ENCODE peak calls at places on chromosomes 1 and 21, in six cellular contexts. M is activated naive CD4-positive, alpha-beta T cell; N is activated T-cell treated with anti-CD3 and anti-CD28 coated beads for 1 hour; R is tibial nerve; X is astrocyte of the hippocampus; E is left cardiac atrium. J is an unnamed sample.

GRCh38 chr1:56816909-56817308 is 2.3 kb downstream of the FYB2 start:
- DNase-seq in M (no peak), N (no peak), R (no peak), X (no peak), E (no peak), J (no peak)

GRCh38 chr1:41192456-41193188 is 49.5 kb downstream of the SCMH1 start:
- DNase-seq in M (no peak), N (no peak), R (no peak), X (no peak), E (no peak), J (no peak)

GRCh38 chr1:192702212-192702993 is 66.5 kb downstream of the RGS13 start:
- DNase-seq in M (no peak), N (no peak), R (no peak), X (peak; percentile 55), E (no peak), J (no peak)

GRCh38 chr1:227273557-227273956 is 44.7 kb downstream of the CDC42BPA start:
- DNase-seq in M (no peak), N (no peak), R (no peak), X (peak; percentile 31), E (no peak), J (no peak)

GRCh38 chr1:226870026-226870322 is 442 bp upstream of the PSEN2 start:
- DNase-seq in M (no peak), N (no peak), R (no peak), X (no peak), E (no peak), J (no peak)

GRCh38 chr1:15485534-15486091 is 9.7 kb downstream of the CELA2B start:
- DNase-seq in M (no peak), N (no peak), R (no peak), X (no peak), E (no peak), J (no peak)

GRCh38 chr21:45590726-45591618 is 48.7 kb upstream of the SLC19A1 start:
- DNase-seq in M (no peak), N (no peak), R (no peak), X (no peak), E (peak; percentile 34), J (peak; percentile 68)

GRCh38 chr1:18344755-18345154 is 136.0 kb upstream of the KLHDC7A start:
- DNase-seq in M (no peak), N (no peak), R (no peak), X (peak; percentile 2), E (no peak), J (no peak)

GRCh38 chr1:36123357-36123756 is 1.7 kb downstream of the COL8A2 start:
- DNase-seq in M (no peak), N (no peak), R (no peak), X (no peak), E (no peak), J (peak; percentile 65)

GRCh38 chr1:168360151-168360550 is 79.5 kb downstream of the TBX19 start:
- DNase-seq in M (no peak), N (no peak), R (no peak), X (peak; percentile 24), E (no peak), J (no peak)

GRCh38 chr1:100799548-100799947 is 80.0 kb downstream of the VCAM1 start:
- DNase-seq in M (no peak), N (no peak), R (no peak), X (no peak), E (no peak), J (no peak)

GRCh38 chr1:34928865-34929496 is 469 bp downstream of the DLGAP3 start:
- DNase-seq in M (no peak), N (no peak), R (no peak), X (peak; percentile 4), E (no peak), J (peak; percentile 57)